ENCODE peak calls at places on chromosomes 13 and 19, in eight cellular contexts. L, X, R, O, D, P, M and H are unnamed samples.

GRCh38 chr19:22807061-22807835 is 23.3 kb upstream of the ZNF99 start:
- DNase-seq in D (no peak), O (no peak), P (no peak), X (no peak), R (no peak), M (no peak), L (no peak), H (no peak)

GRCh38 chr19:927044-927706 is 1.3 kb downstream of the ARID3A start:
- DNase-seq in R (peak), P (peak), M (no peak), D (no peak), O (no peak), L (peak), X (no peak), H (no peak)

GRCh38 chr13:99322297-99323103 is 15.3 kb upstream of the GPR183 start:
- DNase-seq in P (peak), R (no peak), D (no peak), O (no peak), L (no peak), X (peak), M (peak), H (peak)

GRCh38 chr19:12969292-12969988 is at the start of gene DAND5:
- DNase-seq in M (no peak), O (peak), L (no peak), D (no peak), P (no peak), X (no peak), R (no peak), H (no peak)

GRCh38 chr13:111862836-111863815 is 203.8 kb upstream of the SOX1 start:
- DNase-seq in O (no peak), D (no peak), M (no peak), L (no peak), R (no peak), X (no peak), P (no peak), H (no peak)

GRCh38 chr13:104171132-104171531 is 1104.9 kb upstream of the SLC10A2 start:
- DNase-seq in X (no peak), M (no peak), D (no peak), R (no peak), L (no peak), P (no peak), O (no peak), H (no peak)

GRCh38 chr19:1266116-1266817 is 2.9 kb upstream of the CIRBP start:
- DNase-seq in O (peak), L (peak), X (peak), P (peak), M (peak), D (peak), R (peak), H (peak)

GRCh38 chr13:60155978-60156377 is 7.8 kb downstream of the DIAPH3 start:
- DNase-seq in O (no peak), X (no peak), R (no peak), D (no peak), L (no peak), M (peak), P (peak), H (no peak)

GRCh38 chr19:38351865-38352395 is 16.3 kb downstream of the CATSPERG start:
- DNase-seq in R (no peak), X (no peak), M (no peak), D (no peak), L (no peak), O (no peak), P (no peak), H (no peak)

GRCh38 chr13:23344923-23345322 is 88.6 kb downstream of the SACS start:
- DNase-seq in R (no peak), X (no peak), P (no peak), O (no peak), L (no peak), M (no peak), D (no peak), H (no peak)

GRCh38 chr19:2113436-2114211 is 16.9 kb downstream of the IZUMO4 start:
- DNase-seq in L (no peak), X (peak), P (peak), O (no peak), R (no peak), M (no peak), D (no peak), H (peak)

GRCh38 chr19:49645995-49646394 is 4.0 kb downstream of the SCAF1 start:
- DNase-seq in M (no peak), X (no peak), O (no peak), R (no peak), L (no peak), P (no peak), D (no peak), H (no peak)

GRCh38 chr19:49642488-49643035 is 553 bp downstream of the SCAF1 start:
- DNase-seq in O (no peak), D (no peak), M (no peak), R (no peak), L (no peak), P (no peak), X (no peak), H (no peak)

GRCh38 chr19:49643466-49643865 is 1.5 kb downstream of the SCAF1 start:
- DNase-seq in D (no peak), O (no peak), X (no peak), L (no peak), M (no peak), P (peak), R (no peak), H (no peak)

GRCh38 chr19:49645592-49645991 is 3.6 kb downstream of the SCAF1 start:
- DNase-seq in L (no peak), O (no peak), X (no peak), R (no peak), M (no peak), P (no peak), D (no peak), H (no peak)

DNA sequence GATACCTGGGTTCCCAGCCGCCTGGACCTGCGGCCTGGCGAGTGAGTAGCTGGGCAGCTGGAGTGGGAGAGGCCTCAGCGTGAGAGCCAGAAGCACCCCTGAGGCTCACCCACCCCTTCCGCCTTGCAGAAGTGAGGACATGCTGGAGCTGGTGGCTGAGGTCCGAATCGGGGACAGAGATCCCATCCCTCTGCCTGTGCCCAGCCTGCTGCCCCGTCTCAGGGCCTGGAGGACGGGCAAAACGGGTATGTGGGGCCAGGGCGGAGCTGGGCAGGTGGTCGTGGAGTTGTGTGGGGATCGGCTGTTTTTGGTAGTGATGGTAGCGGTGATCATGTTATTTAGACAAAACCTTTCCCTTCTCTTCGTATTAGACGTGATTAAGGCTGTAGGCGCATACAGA is 4.6 kb downstream of the SCAF1 start:
- DNase-seq in P (no peak), L (no peak), R (no peak), X (no peak), M (no peak), O (no peak), D (no peak), H (no peak)
- H3K4me3 ChIP-seq in P (no peak), L (no peak), R (no peak), X (no peak), M (no peak), O (no peak), D (no peak), H (no peak)

DNA sequence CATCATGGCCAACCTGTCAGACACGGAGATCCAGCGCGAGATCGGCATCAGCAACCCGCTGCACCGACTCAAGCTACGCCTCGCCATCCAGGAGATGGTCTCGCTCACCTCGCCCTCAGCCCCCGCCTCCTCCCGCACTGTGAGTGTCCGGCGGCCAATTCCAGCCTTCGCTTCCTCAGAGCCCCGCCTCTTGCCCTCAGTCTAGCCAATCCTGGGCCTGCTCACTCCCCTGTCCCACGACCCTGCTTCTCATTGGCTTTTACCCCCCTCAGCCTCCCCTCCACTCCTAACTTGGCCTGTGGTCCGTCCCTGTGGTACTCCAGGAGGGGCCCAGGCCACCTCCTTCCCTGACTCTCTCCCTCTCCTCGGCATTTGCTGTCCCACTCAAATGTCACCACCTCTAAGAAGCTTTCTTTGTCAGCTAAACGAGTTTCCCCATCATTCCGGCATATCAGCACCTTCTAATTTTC is 12.3 kb downstream of the HRC start:
- DNase-seq in X (peak), L (peak), D (peak), R (peak), M (peak), P (peak), O (peak), H (peak)
- H3K4me3 ChIP-seq in X (peak), L (peak), D (peak), R (no peak), M (peak), P (peak), O (peak), H (peak)

GRCh38 chr19:54329476-54330165 is 9.3 kb downstream of the LILRA4 start:
- DNase-seq in X (no peak), R (peak), L (no peak), O (no peak), M (no peak), D (no peak), P (no peak), H (no peak)
- H3K4me3 ChIP-seq in X (no peak), R (no peak), L (no peak), O (no peak), M (no peak), D (no peak), P (no peak), H (no peak)

GRCh38 chr19:11323601-11324078 is 15.8 kb downstream of the RAB3D start:
- DNase-seq in L (no peak), M (no peak), P (no peak), D (no peak), O (no peak), R (no peak), X (no peak), H (no peak)

GRCh38 chr19:11325544-11325943 is 13.9 kb downstream of the RAB3D start:
- DNase-seq in M (no peak), X (no peak), D (no peak), L (no peak), O (no peak), R (no peak), P (no peak), H (no peak)

GRCh38 chr19:11324079-11324661 is 15.3 kb downstream of the RAB3D start:
- DNase-seq in X (peak), L (peak), R (peak), P (peak), O (peak), D (peak), M (peak), H (peak)

GRCh38 chr19:11322269-11323024 is 17.0 kb downstream of the RAB3D start:
- DNase-seq in R (no peak), X (no peak), D (no peak), M (peak), L (no peak), P (no peak), O (no peak), H (no peak)

GRCh38 chr19:11324748-11325389 is 14.6 kb downstream of the RAB3D start:
- DNase-seq in R (no peak), D (no peak), X (no peak), P (no peak), O (no peak), L (no peak), M (no peak), H (no peak)
- H3K4me3 ChIP-seq in R (no peak), D (no peak), X (no peak), P (no peak), O (no peak), L (no peak), M (no peak), H (no peak)